ENCODE peak calls at places on chromosome 16, in six cellular contexts. J, C, W, V, D and A are unnamed samples.

GRCh38 chr16:27458196-27458728 is 56.3 kb downstream of the IL21R start:
- DNase-seq in J (no peak), C (no peak), W (no peak), V (no peak), D (no peak), A (no peak)

GRCh38 chr16:5560084-5560483 is 462.5 kb upstream of the EEF2KMT start:
- DNase-seq in J (no peak), C (no peak), W (no peak), V (no peak), D (no peak), A (no peak)

GRCh38 chr16:30688701-30689100 is 10.3 kb upstream of the SRCAP start:
- DNase-seq in J (no peak), C (no peak), W (no peak), V (no peak), D (no peak), A (no peak)

GRCh38 chr16:28010671-28011070 is 52.8 kb downstream of the GSG1L start:
- DNase-seq in J (no peak), C (no peak), W (no peak), V (no peak), D (no peak), A (no peak)

GRCh38 chr16:71537643-71538042 is 11.4 kb downstream of the CHST4 start:
- DNase-seq in J (no peak), C (peak), W (peak), V (peak), D (peak), A (peak)

GRCh38 chr16:6956511-6956910 is 376.1 kb upstream of the RBFOX1 start:
- DNase-seq in J (no peak), C (no peak), W (no peak), V (no peak), D (no peak), A (peak)

GRCh38 chr16:64754279-64754678 is 367.6 kb downstream of the CDH11 start:
- DNase-seq in J (no peak), C (no peak), W (no peak), V (no peak), D (no peak), A (no peak)

GRCh38 chr16:2987854-2988253 is 7.6 kb upstream of the PKMYT1 start:
- DNase-seq in J (no peak), C (peak), W (no peak), V (no peak), D (no peak), A (no peak)

GRCh38 chr16:85253127-85253941 is 141.1 kb upstream of the CIBAR2 start:
- DNase-seq in J (no peak), C (peak), W (peak), V (peak), D (peak), A (peak)

GRCh38 chr16:85270365-85270764 is 158.1 kb upstream of the CIBAR2 start:
- DNase-seq in J (no peak), C (peak), W (no peak), V (no peak), D (no peak), A (no peak)

GRCh38 chr16:57134982-57135381 is 42.6 kb downstream of the CPNE2 start:
- DNase-seq in J (no peak), C (no peak), W (no peak), V (no peak), D (no peak), A (no peak)

GRCh38 chr16:19555938-19556778 is 655 bp downstream of the VPS35L start:
- DNase-seq in J (peak), C (peak), W (peak), V (peak), D (peak), A (peak)

GRCh38 chr16:1678500-1679098 is 520 bp downstream of the JPT2 start:
- DNase-seq in J (no peak), C (no peak), W (no peak), V (peak), D (peak), A (peak)

GRCh38 chr16:31458073-31458834 is 1.0 kb upstream of the ARMC5 start:
- DNase-seq in J (no peak), C (peak), W (peak), V (peak), D (peak), A (peak)

GRCh38 chr16:19223235-19223847 is 55.3 kb downstream of the SYT17 start:
- DNase-seq in J (peak), C (no peak), W (peak), V (no peak), D (peak), A (peak)

GRCh38 chr16:16025214-16025968 is 76.0 kb downstream of the ABCC1 start:
- DNase-seq in J (no peak), C (no peak), W (peak), V (peak), D (peak), A (no peak)

GRCh38 chr16:68839831-68840230 is 3.5 kb upstream of the TANGO6 start:
- DNase-seq in J (no peak), C (no peak), W (no peak), V (no peak), D (no peak), A (no peak)

GRCh38 chr16:70688266-70688742 is 2.5 kb upstream of the MTSS2 start:
- DNase-seq in J (no peak), C (peak), W (no peak), V (no peak), D (peak), A (no peak)

GRCh38 chr16:17194190-17194780 is 276.5 kb downstream of the XYLT1 start:
- DNase-seq in J (peak), C (peak), W (peak), V (no peak), D (no peak), A (peak)

GRCh38 chr16:49465661-49466528 is 92.3 kb downstream of the C16orf78 start:
- DNase-seq in J (no peak), C (no peak), W (no peak), V (no peak), D (no peak), A (peak)

GRCh38 chr16:28193530-28194423 is 18.0 kb downstream of the XPO6 start:
- DNase-seq in J (no peak), C (no peak), W (no peak), V (no peak), D (peak), A (no peak)

GRCh38 chr16:65842067-65842466 is 524.4 kb upstream of the CDH5 start:
- DNase-seq in J (no peak), C (no peak), W (no peak), V (no peak), D (no peak), A (no peak)

GRCh38 chr16:11290102-11290893 is 9.2 kb upstream of the PRM1 start:
- DNase-seq in J (no peak), C (no peak), W (no peak), V (no peak), D (no peak), A (no peak)

GRCh38 chr16:11295672-11296071 is 14.5 kb upstream of the PRM1 start:
- DNase-seq in J (no peak), C (no peak), W (no peak), V (no peak), D (no peak), A (no peak)

GRCh38 chr16:11291021-11291716 is 10.0 kb upstream of the PRM1 start:
- DNase-seq in J (no peak), C (no peak), W (no peak), V (no peak), D (no peak), A (no peak)

GRCh38 chr16:11289202-11289601 is 8.1 kb upstream of the PRM1 start:
- DNase-seq in J (no peak), C (no peak), W (no peak), V (no peak), D (no peak), A (no peak)

DNA sequence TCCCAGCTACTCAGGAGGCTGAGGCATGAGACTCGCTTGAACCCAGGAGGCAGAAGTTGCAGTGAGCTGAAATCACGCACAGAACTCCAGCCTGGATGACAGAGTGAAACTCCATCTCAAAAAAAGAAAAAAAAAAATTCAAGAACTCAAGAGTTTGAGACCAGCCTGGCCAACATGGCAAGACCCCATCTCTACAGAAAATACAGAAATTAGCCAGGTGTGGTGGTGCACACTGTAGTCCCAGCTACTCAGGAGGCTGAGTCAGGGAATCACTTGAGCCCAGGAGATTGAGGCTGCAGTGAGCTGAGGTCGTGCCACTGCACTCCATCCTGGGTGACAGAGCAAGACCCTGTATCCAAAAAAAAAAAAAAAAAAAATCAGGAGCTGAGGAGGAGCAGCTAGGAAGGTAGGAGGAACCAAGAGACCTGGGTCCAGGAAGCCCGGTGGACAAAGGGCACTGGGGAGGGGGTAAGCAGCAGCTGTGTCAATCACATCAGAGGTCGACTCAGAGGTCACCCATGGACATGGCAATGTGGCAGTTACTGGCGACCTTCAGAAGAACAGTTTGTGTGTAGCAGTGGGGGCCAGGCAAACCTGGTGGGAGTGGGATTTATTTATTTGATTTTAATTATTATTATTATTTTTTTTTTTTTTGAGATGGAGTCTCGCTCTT is 11.1 kb upstream of the PRM1 start:
- DNase-seq in J (no peak), C (no peak), W (no peak), V (no peak), D (no peak), A (no peak)
- H3K4me2 ChIP-seq in J (no peak), C (no peak), W (no peak), V (no peak), D (no peak), A (no peak)

GRCh38 chr16:81483970-81484595 is 39.5 kb downstream of the CMIP start:
- DNase-seq in J (no peak), C (no peak), W (no peak), V (no peak), D (no peak), A (no peak)

GRCh38 chr16:81483064-81483969 is 38.7 kb downstream of the CMIP start:
- DNase-seq in J (no peak), C (no peak), W (no peak), V (no peak), D (no peak), A (no peak)

GRCh38 chr16:81485225-81485624 is 40.6 kb downstream of the CMIP start:
- DNase-seq in J (no peak), C (peak), W (no peak), V (no peak), D (no peak), A (no peak)

GRCh38 chr16:81480856-81481821 is 36.5 kb downstream of the CMIP start:
- DNase-seq in J (no peak), C (peak), W (peak), V (no peak), D (no peak), A (no peak)

GRCh38 chr16:81482329-81483063 is 37.9 kb downstream of the CMIP start:
- DNase-seq in J (no peak), C (no peak), W (peak), V (no peak), D (no peak), A (no peak)
- H3K4me2 ChIP-seq in J (no peak), C (no peak), W (peak), V (peak), D (no peak), A (no peak)

GRCh38 chr16:89547291-89547690 is 13.2 kb upstream of the RPL13 start:
- DNase-seq in J (no peak), C (no peak), W (no peak), V (no peak), D (no peak), A (no peak)

GRCh38 chr16:89547860-89548259 is 12.6 kb upstream of the RPL13 start:
- DNase-seq in J (no peak), C (no peak), W (no peak), V (no peak), D (no peak), A (no peak)

GRCh38 chr16:89546781-89547180 is 13.7 kb upstream of the RPL13 start:
- DNase-seq in J (no peak), C (no peak), W (no peak), V (no peak), D (no peak), A (no peak)

GRCh38 chr16:89549007-89549700 is 11.3 kb upstream of the RPL13 start:
- DNase-seq in J (no peak), C (no peak), W (no peak), V (no peak), D (no peak), A (no peak)

GRCh38 chr16:89548344-89549006 is 12.0 kb upstream of the RPL13 start:
- DNase-seq in J (no peak), C (no peak), W (no peak), V (no peak), D (no peak), A (no peak)
- H3K4me2 ChIP-seq in J (no peak), C (no peak), W (no peak), V (no peak), D (no peak), A (no peak)

GRCh38 chr16:89712476-89712805 is 8.3 kb downstream of the VPS9D1 start:
- DNase-seq in J (no peak), C (peak), W (no peak), V (no peak), D (no peak), A (no peak)

GRCh38 chr16:89709166-89709565 is 7.7 kb upstream of the SPATA2L start:
- DNase-seq in J (no peak), C (no peak), W (no peak), V (no peak), D (no peak), A (no peak)

GRCh38 chr16:89711601-89712475 is 8.9 kb downstream of the VPS9D1 start:
- DNase-seq in J (no peak), C (peak), W (peak), V (peak), D (peak), A (peak)

GRCh38 chr16:89709716-89710480 is 8.4 kb upstream of the SPATA2L start:
- DNase-seq in J (no peak), C (no peak), W (no peak), V (no peak), D (no peak), A (no peak)

DNA sequence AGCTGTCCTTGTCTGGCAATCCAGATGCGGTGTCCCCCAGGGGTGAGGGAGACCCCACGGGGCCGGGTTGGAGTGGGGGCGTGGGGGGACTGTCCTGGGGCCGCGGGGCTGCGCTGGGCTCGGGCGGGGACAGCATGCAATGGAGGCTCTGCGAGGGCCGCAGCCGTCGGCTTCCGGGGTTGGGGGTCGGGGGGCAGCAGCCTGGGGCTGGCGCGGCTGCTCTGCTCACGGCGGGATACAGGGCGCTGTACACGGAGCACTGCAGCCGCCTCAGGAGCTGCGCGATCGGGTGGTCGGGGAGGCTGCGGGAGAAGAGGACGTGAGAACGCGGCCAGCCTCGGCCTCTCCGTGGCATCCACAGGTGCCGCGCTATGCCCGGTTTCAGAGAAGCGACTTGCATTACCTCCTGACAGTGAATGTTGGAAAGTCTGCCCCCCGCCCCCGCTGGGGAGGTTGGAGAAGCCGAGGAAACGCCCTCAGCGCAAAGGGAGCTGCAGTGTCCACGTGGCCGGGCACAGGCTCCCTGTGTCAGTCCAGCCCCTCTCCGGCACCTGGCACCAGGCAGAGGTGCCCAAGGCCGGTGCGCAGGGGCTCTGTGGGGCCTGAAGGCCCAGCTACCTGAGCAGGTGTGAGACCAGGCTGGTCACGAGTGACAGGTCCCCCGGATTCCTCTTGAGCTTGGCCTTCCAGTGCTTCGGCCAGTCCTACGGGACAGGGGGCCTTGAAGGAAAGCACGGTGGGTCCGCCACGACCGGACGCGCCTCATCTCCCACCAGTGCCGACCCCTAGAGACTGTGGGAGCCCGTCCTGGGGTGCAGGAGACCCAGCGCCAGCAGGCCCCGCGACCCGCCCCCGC is 9.4 kb upstream of the SPATA2L start:
- DNase-seq in J (no peak), C (no peak), W (no peak), V (no peak), D (no peak), A (no peak)
- H3K4me2 ChIP-seq in J (peak), C (no peak), W (no peak), V (peak), D (no peak), A (no peak)

GRCh38 chr16:77805403-77805802 is 17.0 kb downstream of the VAT1L start:
- DNase-seq in J (no peak), C (peak), W (no peak), V (no peak), D (no peak), A (no peak)
- H3K4me2 ChIP-seq in J (no peak), C (no peak), W (no peak), V (no peak), D (no peak), A (no peak)